ENCODE peak calls at places on chromosomes 1 and 21, in seven cellular contexts. N is heart right ventricle, Q is cardiac muscle cell, G is hepatocyte, P is endodermal cell, Z is IMR-90, L is OCI-LY7. I is an unnamed sample. For H3K9me3, the result is how much of the 10 kb centered on the place peaks cover.

GRCh38 chr1:13792429-13792828 is 92.4 kb downstream of the PRDM2 start:
- DNase-seq in N (no peak), Q (no peak), G (no peak), P (no peak), Z (peak), L (no peak), I (no peak)

GRCh38 chr1:20069932-20070331 is at the start of gene PLA2G5:
- DNase-seq in N (peak), Q (peak), G (no peak), P (no peak), Z (peak), L (no peak), I (no peak)

GRCh38 chr21:16534408-16535099 is 804.8 kb downstream of the USP25 start:
- DNase-seq in N (peak), Q (peak), G (peak), P (no peak), Z (peak), L (no peak), I (no peak)

GRCh38 chr1:25711555-25712298 is 88.3 kb upstream of the SELENON start:
- DNase-seq in N (peak), Q (no peak), G (no peak), P (peak), Z (peak), L (peak), I (peak)

GRCh38 chr1:240803151-240803550 is 191.2 kb upstream of the GREM2 start:
- DNase-seq in N (no peak), Q (no peak), G (no peak), P (no peak), Z (peak), L (no peak), I (no peak)

GRCh38 chr1:165836664-165837482 is 9.5 kb downstream of the UCK2 start:
- DNase-seq in N (no peak), Q (peak), G (no peak), P (no peak), Z (no peak), L (no peak), I (no peak)

GRCh38 chr1:61952675-61953074 is 210.4 kb downstream of the PATJ start:
- DNase-seq in N (no peak), Q (no peak), G (no peak), P (no peak), Z (no peak), L (no peak), I (no peak)

GRCh38 chr1:45334308-45335245 is 5.4 kb upstream of the TOE1 start:
- DNase-seq in N (peak), Q (no peak), G (peak), P (peak), Z (peak), L (peak), I (no peak)

GRCh38 chr21:30146558-30147282 is 19.9 kb downstream of the CLDN17 start:
- DNase-seq in N (no peak), Q (no peak), G (no peak), P (no peak), Z (no peak), L (no peak), I (no peak)

GRCh38 chr1:247113094-247113497 is 8.9 kb upstream of the ZNF669 start:
- DNase-seq in N (peak), Q (no peak), G (no peak), P (peak), Z (no peak), L (no peak), I (no peak)

GRCh38 chr1:247111636-247112478 is 7.7 kb upstream of the ZNF669 start:
- DNase-seq in N (peak), Q (peak), G (peak), P (peak), Z (peak), L (no peak), I (no peak)

GRCh38 chr1:247111259-247111635 is 7.1 kb upstream of the ZNF669 start:
- DNase-seq in N (peak), Q (peak), G (peak), P (no peak), Z (no peak), L (no peak), I (no peak)

GRCh38 chr1:247112479-247112781 is 8.3 kb upstream of the ZNF669 start:
- DNase-seq in N (no peak), Q (no peak), G (peak), P (no peak), Z (no peak), L (no peak), I (no peak)

GRCh38 chr1:247110627-247111258 is 6.6 kb upstream of the ZNF669 start:
- DNase-seq in N (no peak), Q (no peak), G (peak), P (peak), Z (peak), L (no peak), I (no peak)
- H3K9me3 ChIP-seq in N (under half), Q (under half), G (under half), P (under half), Z (under half), L (under half), I (under half)

GRCh38 chr1:227583354-227583753 is 20.0 kb downstream of the ZNF678 start:
- DNase-seq in N (no peak), Q (no peak), G (no peak), P (no peak), Z (no peak), L (no peak), I (no peak)
- H3K9me3 ChIP-seq in N (under half), Q (under half), G (under half), P (half or more), Z (under half), L (under half), I (under half)

GRCh38 chr21:9758888-9759287 is 762.5 kb upstream of the TPTE start:
- DNase-seq in N (no peak), Q (no peak), G (no peak), P (no peak), Z (no peak), L (no peak), I (no peak)
- H3K9me3 ChIP-seq in N (under half), Q (under half), G (under half), P (half or more), Z (under half), L (under half), I (under half)

GRCh38 chr21:44418108-44418875 is 37.0 kb upstream of the LRRC3 start:
- DNase-seq in N (no peak), Q (no peak), G (no peak), P (peak), Z (no peak), L (no peak), I (no peak)

GRCh38 chr21:44416193-44416592 is 39.1 kb upstream of the LRRC3 start:
- DNase-seq in N (no peak), Q (no peak), G (no peak), P (peak), Z (no peak), L (no peak), I (no peak)

GRCh38 chr21:44419679-44420078 is 35.6 kb upstream of the LRRC3 start:
- DNase-seq in N (no peak), Q (no peak), G (no peak), P (peak), Z (no peak), L (no peak), I (no peak)

GRCh38 chr21:44420416-44421205 is 34.7 kb upstream of the LRRC3 start:
- DNase-seq in N (no peak), Q (no peak), G (no peak), P (peak), Z (no peak), L (no peak), I (no peak)

GRCh38 chr21:44418876-44419230 is 36.5 kb upstream of the LRRC3 start:
- DNase-seq in N (no peak), Q (no peak), G (no peak), P (peak), Z (no peak), L (no peak), I (no peak)
- H3K9me3 ChIP-seq in N (under half), Q (under half), G (under half), P (under half), Z (under half), L (under half), I (under half)

GRCh38 chr1:5373281-5373680 is 618.9 kb downstream of the NPHP4 start:
- DNase-seq in N (no peak), Q (no peak), G (no peak), P (peak), Z (no peak), L (no peak), I (no peak)

GRCh38 chr1:5374176-5374575 is 618.0 kb downstream of the NPHP4 start:
- DNase-seq in N (no peak), Q (no peak), G (no peak), P (peak), Z (no peak), L (no peak), I (no peak)

GRCh38 chr1:5370321-5370720 is 621.9 kb downstream of the NPHP4 start:
- DNase-seq in N (no peak), Q (no peak), G (no peak), P (no peak), Z (no peak), L (no peak), I (no peak)

GRCh38 chr1:5369223-5369622 is 623.0 kb downstream of the NPHP4 start:
- DNase-seq in N (no peak), Q (no peak), G (no peak), P (no peak), Z (no peak), L (no peak), I (no peak)

GRCh38 chr1:5371270-5371669 is 621.0 kb downstream of the NPHP4 start:
- DNase-seq in N (no peak), Q (no peak), G (no peak), P (no peak), Z (no peak), L (no peak), I (no peak)
- H3K9me3 ChIP-seq in N (under half), Q (under half), G (under half), P (under half), Z (half or more), L (under half), I (under half)

DNA sequence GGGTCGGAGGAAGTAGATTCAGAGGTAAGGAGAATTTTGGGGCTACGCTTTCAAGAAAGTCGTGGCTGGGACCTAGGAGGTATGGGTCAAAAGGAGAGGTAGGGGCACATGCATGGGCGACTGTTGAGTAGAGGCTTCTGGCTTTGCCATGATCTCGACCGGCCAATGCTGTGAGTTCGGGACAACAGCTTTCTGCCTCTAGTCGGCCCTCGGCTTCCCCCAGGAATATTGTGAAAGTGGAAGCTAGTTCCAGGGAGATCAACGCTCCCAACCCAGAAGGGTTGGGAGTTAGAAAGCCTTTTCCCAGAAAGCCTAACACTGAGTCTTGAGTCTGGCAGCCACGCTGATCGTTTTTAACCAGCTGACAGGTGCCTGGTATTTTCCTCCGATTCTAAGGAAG is 69.0 kb downstream of the ZNF678 start:
- DNase-seq in N (no peak), Q (no peak), G (no peak), P (no peak), Z (no peak), L (no peak), I (no peak)
- H3K9me3 ChIP-seq in N (under half), Q (under half), G (under half), P (under half), Z (half or more), L (under half), I (half or more)

DNA sequence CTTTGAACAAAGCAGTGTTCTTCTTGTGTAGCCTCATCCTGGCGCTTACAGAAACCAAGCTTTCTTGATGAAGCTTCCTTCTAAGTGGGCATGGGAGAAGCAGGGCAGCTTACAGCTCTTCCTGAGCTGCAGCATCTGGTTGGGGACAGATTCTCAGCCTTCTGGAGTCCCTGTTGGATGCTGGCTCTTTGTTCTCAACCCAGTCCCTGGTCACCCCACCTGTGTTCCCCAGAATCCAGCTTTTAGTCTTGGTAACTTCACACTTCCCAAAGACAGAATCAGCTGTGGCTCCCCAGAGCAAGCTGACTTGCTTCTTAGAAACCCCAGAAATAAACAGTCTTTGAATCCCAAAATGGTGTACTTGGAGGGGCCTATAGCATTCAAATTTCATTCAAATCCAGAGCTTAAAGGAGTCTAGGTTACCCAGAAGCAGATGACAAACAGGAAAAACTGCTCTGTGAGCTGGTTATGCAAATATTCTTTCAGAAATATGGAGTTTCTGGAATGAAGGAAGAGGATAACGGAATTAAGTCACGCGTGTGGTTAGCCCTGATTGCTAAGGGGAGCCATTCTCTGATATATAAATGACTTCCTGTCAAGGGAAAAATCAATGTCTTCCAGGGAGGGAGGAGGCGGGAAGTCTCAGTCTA is 783.4 kb upstream of the TPTE start:
- DNase-seq in N (no peak), Q (no peak), G (no peak), P (no peak), Z (no peak), L (no peak), I (no peak)
- H3K9me3 ChIP-seq in N (under half), Q (under half), G (under half), P (half or more), Z (under half), L (under half), I (under half)

GRCh38 chr1:93467606-93468005 is 19.7 kb downstream of the FNBP1L start:
- DNase-seq in N (no peak), Q (no peak), G (no peak), P (no peak), Z (no peak), L (no peak), I (no peak)

GRCh38 chr1:93461236-93461635 is 13.3 kb downstream of the FNBP1L start:
- DNase-seq in N (no peak), Q (no peak), G (no peak), P (no peak), Z (no peak), L (no peak), I (no peak)

GRCh38 chr1:93468681-93469080 is 20.8 kb downstream of the FNBP1L start:
- DNase-seq in N (no peak), Q (no peak), G (no peak), P (no peak), Z (peak), L (no peak), I (no peak)

GRCh38 chr1:93459126-93459525 is 11.2 kb downstream of the FNBP1L start:
- DNase-seq in N (no peak), Q (no peak), G (no peak), P (no peak), Z (no peak), L (no peak), I (no peak)

GRCh38 chr1:93463960-93464359 is 16.0 kb downstream of the FNBP1L start:
- DNase-seq in N (no peak), Q (no peak), G (no peak), P (no peak), Z (peak), L (no peak), I (no peak)
- H3K9me3 ChIP-seq in N (under half), Q (under half), G (under half), P (under half), Z (under half), L (under half), I (under half)

GRCh38 chr1:30032302-30032701 is 691.1 kb downstream of the MATN1 start:
- DNase-seq in N (no peak), Q (no peak), G (no peak), P (no peak), Z (no peak), L (no peak), I (no peak)
- H3K9me3 ChIP-seq in N (under half), Q (under half), G (under half), P (under half), Z (under half), L (under half), I (under half)